ENCODE peak calls at places on chromosomes 16 and 17, in eight cellular contexts. E, G, C, O, L, V, M and X are unnamed samples.

GRCh38 chr17:34671191-34671590 is 91.8 kb downstream of the TMEM132E start:
- DNase-seq in E (no peak), G (no peak), C (no peak), O (no peak), L (no peak), V (no peak), M (no peak), X (no peak)

GRCh38 chr17:56297142-56297541 is 143.9 kb downstream of the ANKFN1 start:
- DNase-seq in E (no peak), G (peak), C (peak), O (no peak), L (peak), V (no peak), M (no peak), X (no peak)

GRCh38 chr17:51435641-51436091 is 175.3 kb downstream of the UTP18 start:
- DNase-seq in E (no peak), G (peak), C (peak), O (peak), L (peak), V (peak), M (peak), X (peak)

GRCh38 chr17:74362811-74363498 is 1.3 kb upstream of the BTBD17 start:
- DNase-seq in E (no peak), G (no peak), C (no peak), O (no peak), L (no peak), V (no peak), M (peak), X (no peak)

GRCh38 chr17:46782250-46782953 is 36.1 kb downstream of the WNT3 start:
- DNase-seq in E (no peak), G (peak), C (peak), O (peak), L (peak), V (peak), M (no peak), X (peak)

GRCh38 chr17:6439951-6440350 is 4.3 kb upstream of the PIMREG start:
- DNase-seq in E (no peak), G (no peak), C (no peak), O (peak), L (no peak), V (no peak), M (no peak), X (no peak)

GRCh38 chr17:78890111-78890897 is 12.7 kb downstream of the CEP295NL start:
- DNase-seq in E (peak), G (peak), C (no peak), O (no peak), L (no peak), V (no peak), M (peak), X (no peak)

GRCh38 chr16:86019446-86020047 is 120.6 kb downstream of the IRF8 start:
- DNase-seq in E (no peak), G (peak), C (peak), O (peak), L (no peak), V (peak), M (no peak), X (peak)

GRCh38 chr16:66486773-66487579 is 59.9 kb downstream of the BEAN1 start:
- DNase-seq in E (no peak), G (no peak), C (no peak), O (no peak), L (peak), V (no peak), M (no peak), X (no peak)

GRCh38 chr17:67003231-67003630 is 38.7 kb downstream of the CACNG4 start:
- DNase-seq in E (no peak), G (no peak), C (no peak), O (no peak), L (no peak), V (no peak), M (no peak), X (no peak)

GRCh38 chr17:12789075-12789975 is at the start of gene ARHGAP44:
- DNase-seq in E (no peak), G (peak), C (peak), O (peak), L (peak), V (peak), M (peak), X (peak)

GRCh38 chr16:11359370-11359769 is 14.1 kb downstream of the RMI2 start:
- DNase-seq in E (no peak), G (no peak), C (peak), O (no peak), L (peak), V (no peak), M (no peak), X (no peak)

GRCh38 chr16:51755039-51755501 is 604.0 kb upstream of the SALL1 start:
- DNase-seq in E (no peak), G (no peak), C (no peak), O (peak), L (no peak), V (peak), M (no peak), X (no peak)

GRCh38 chr17:45262516-45263476 is 902 bp upstream of the SPATA32 start:
- DNase-seq in E (no peak), G (peak), C (no peak), O (no peak), L (peak), V (no peak), M (no peak), X (no peak)

GRCh38 chr16:48279199-48279598 is 31.9 kb upstream of the ABCC11 start:
- DNase-seq in E (no peak), G (no peak), C (no peak), O (no peak), L (no peak), V (peak), M (no peak), X (no peak)

GRCh38 chr17:78925662-78926555 is 722 bp upstream of the TIMP2 start:
- DNase-seq in E (no peak), G (no peak), C (peak), O (peak), L (peak), V (peak), M (peak), X (no peak)

GRCh38 chr16:12162151-12162559 is 185.6 kb downstream of the SNX29 start:
- DNase-seq in E (no peak), G (no peak), C (no peak), O (no peak), L (no peak), V (no peak), M (no peak), X (no peak)

GRCh38 chr16:83118365-83118764 is 491.6 kb downstream of the CDH13 start:
- DNase-seq in E (no peak), G (no peak), C (no peak), O (no peak), L (peak), V (no peak), M (no peak), X (no peak)

GRCh38 chr16:1460602-1461138 is 14.2 kb downstream of the CLCN7 start:
- DNase-seq in E (no peak), G (no peak), C (no peak), O (no peak), L (no peak), V (no peak), M (no peak), X (no peak)